ENCODE peak calls at places on chromosomes 16 and 17, in ten cellular contexts. Q is Panc1, N is mammary epithelial cell, C is IMR-90, R is aorta, X is adipocyte, M is adrenal gland, Z is SK-N-SH, B is A549, L is Caco-2. E is an unnamed sample. For H3K4me1, the result is how much of the 10 kb centered on the place peaks cover.

GRCh38 chr17:7864995-7865650 is 7.3 kb downstream of the CYB5D1 start:
- DNase-seq in Q (no peak), N (no peak), C (no peak), R (no peak), X (no peak), M (no peak), Z (no peak), B (no peak), L (no peak), E (no peak)

GRCh38 chr17:79616801-79617200 is 6.0 kb upstream of the RBFOX3 start:
- DNase-seq in Q (no peak), N (no peak), C (no peak), R (peak), X (no peak), M (no peak), Z (no peak), B (no peak), L (no peak), E (no peak)

GRCh38 chr16:87789437-87790277 is 23.9 kb upstream of the KLHDC4 start:
- DNase-seq in Q (no peak), N (peak), C (peak), R (no peak), X (peak), M (no peak), Z (no peak), B (peak), L (peak), E (peak)

GRCh38 chr17:17682737-17683675 is 1.7 kb downstream of the RAI1 start:
- DNase-seq in Q (no peak), N (peak), C (peak), R (peak), X (peak), M (peak), Z (peak), B (peak), L (peak), E (peak)

GRCh38 chr17:74734256-74734655 is 2.8 kb upstream of the RAB37 start:
- DNase-seq in Q (no peak), N (no peak), C (no peak), R (no peak), X (no peak), M (no peak), Z (no peak), B (no peak), L (no peak), E (no peak)

GRCh38 chr17:7435676-7436555 is 681 bp downstream of the TMEM102 start:
- DNase-seq in Q (no peak), N (peak), C (no peak), R (peak), X (peak), M (peak), Z (peak), B (peak), L (peak), E (no peak)

GRCh38 chr16:19186403-19186802 is 18.4 kb downstream of the SYT17 start:
- DNase-seq in Q (no peak), N (no peak), C (no peak), R (no peak), X (no peak), M (no peak), Z (no peak), B (no peak), L (no peak), E (no peak)

GRCh38 chr16:85037050-85037410 is 9.4 kb downstream of the KIAA0513 start:
- DNase-seq in Q (peak), N (peak), C (peak), R (no peak), X (peak), M (peak), Z (no peak), B (no peak), L (no peak), E (peak)

GRCh38 chr17:9767432-9767991 is 23.9 kb downstream of the DHRS7C start:
- DNase-seq in Q (no peak), N (no peak), C (no peak), R (peak), X (no peak), M (no peak), Z (no peak), B (no peak), L (no peak), E (no peak)

GRCh38 chr16:24769806-24770205 is 40.4 kb downstream of the TNRC6A start:
- DNase-seq in Q (no peak), N (no peak), C (peak), R (no peak), X (peak), M (no peak), Z (no peak), B (no peak), L (no peak), E (peak)

GRCh38 chr17:35372846-35373531 is 432 bp downstream of the SLFN11 start:
- DNase-seq in Q (no peak), N (no peak), C (no peak), R (peak), X (peak), M (no peak), Z (peak), B (peak), L (no peak), E (peak)

GRCh38 chr17:82788206-82789001 is 36.5 kb downstream of the TBCD start:
- DNase-seq in Q (no peak), N (no peak), C (no peak), R (no peak), X (no peak), M (no peak), Z (no peak), B (no peak), L (no peak), E (no peak)

GRCh38 chr16:12341423-12341822 is 364.9 kb downstream of the SNX29 start:
- DNase-seq in Q (peak), N (peak), C (peak), R (no peak), X (peak), M (no peak), Z (no peak), B (no peak), L (peak), E (peak)

GRCh38 chr17:75573994-75574393 is 13.6 kb upstream of the MYO15B start:
- DNase-seq in Q (no peak), N (no peak), C (no peak), R (no peak), X (no peak), M (no peak), Z (no peak), B (no peak), L (no peak), E (no peak)

GRCh38 chr16:962901-963814 is 7.6 kb downstream of the LMF1 start:
- DNase-seq in Q (no peak), N (no peak), C (no peak), R (peak), X (no peak), M (no peak), Z (no peak), B (no peak), L (no peak), E (no peak)

GRCh38 chr16:959232-960040 is 11.3 kb downstream of the LMF1 start:
- DNase-seq in Q (no peak), N (no peak), C (no peak), R (peak), X (no peak), M (no peak), Z (no peak), B (no peak), L (no peak), E (no peak)

GRCh38 chr16:963913-964695 is 6.7 kb downstream of the LMF1 start:
- DNase-seq in Q (no peak), N (no peak), C (no peak), R (peak), X (no peak), M (no peak), Z (no peak), B (no peak), L (no peak), E (no peak)

GRCh38 chr16:964696-965395 is 5.9 kb downstream of the LMF1 start:
- DNase-seq in Q (no peak), N (no peak), C (no peak), R (peak), X (no peak), M (no peak), Z (no peak), B (no peak), L (no peak), E (peak)

GRCh38 chr16:962366-962765 is 8.4 kb downstream of the LMF1 start:
- DNase-seq in Q (no peak), N (no peak), C (no peak), R (peak), X (no peak), M (no peak), Z (no peak), B (no peak), L (no peak), E (no peak)
- H3K4me1 ChIP-seq in Q (under half), N (under half), C (under half), R (under half), X (under half), M (under half), Z (under half), B (under half), L (under half), E (under half)

GRCh38 chr17:80742091-80742490 is 197.5 kb downstream of the RPTOR start:
- DNase-seq in Q (no peak), N (no peak), C (no peak), R (no peak), X (no peak), M (no peak), Z (no peak), B (no peak), L (no peak), E (no peak)

GRCh38 chr17:80743181-80743771 is 198.6 kb downstream of the RPTOR start:
- DNase-seq in Q (no peak), N (peak), C (no peak), R (no peak), X (no peak), M (peak), Z (no peak), B (no peak), L (no peak), E (no peak)

GRCh38 chr17:80738987-80739730 is 194.5 kb downstream of the RPTOR start:
- DNase-seq in Q (no peak), N (no peak), C (no peak), R (no peak), X (no peak), M (no peak), Z (no peak), B (no peak), L (no peak), E (no peak)

GRCh38 chr17:80746262-80746935 is 201.8 kb downstream of the RPTOR start:
- DNase-seq in Q (no peak), N (no peak), C (no peak), R (no peak), X (no peak), M (no peak), Z (no peak), B (no peak), L (no peak), E (no peak)

DNA sequence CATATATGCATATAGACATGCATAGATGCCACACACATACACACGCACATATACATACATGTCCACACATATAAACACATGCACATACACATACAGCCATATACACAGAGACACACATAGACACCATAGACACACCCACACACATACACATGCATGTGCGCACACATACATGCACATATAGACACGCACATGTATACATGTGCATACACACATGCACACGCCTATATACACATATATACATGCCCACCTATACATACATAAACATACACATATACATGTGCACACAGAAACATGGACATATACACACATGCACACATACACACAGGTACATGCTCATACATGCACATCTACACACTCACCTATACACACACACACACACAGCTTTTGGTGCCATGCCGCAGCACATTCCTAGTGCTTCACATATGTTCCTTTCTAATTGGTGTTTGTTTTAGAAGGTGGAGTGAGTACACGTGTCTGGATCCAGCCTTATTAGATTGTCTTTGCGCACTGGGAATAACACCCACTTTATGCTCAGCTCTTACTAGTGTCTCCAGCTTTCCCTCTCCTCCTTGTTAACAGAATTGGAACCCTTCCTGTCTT is 198.0 kb downstream of the RPTOR start:
- DNase-seq in Q (no peak), N (no peak), C (no peak), R (no peak), X (no peak), M (no peak), Z (no peak), B (no peak), L (no peak), E (no peak)
- H3K4me1 ChIP-seq in Q (under half), N (under half), C (under half), R (under half), X (under half), M (under half), Z (under half), B (under half), L (under half), E (under half)

DNA sequence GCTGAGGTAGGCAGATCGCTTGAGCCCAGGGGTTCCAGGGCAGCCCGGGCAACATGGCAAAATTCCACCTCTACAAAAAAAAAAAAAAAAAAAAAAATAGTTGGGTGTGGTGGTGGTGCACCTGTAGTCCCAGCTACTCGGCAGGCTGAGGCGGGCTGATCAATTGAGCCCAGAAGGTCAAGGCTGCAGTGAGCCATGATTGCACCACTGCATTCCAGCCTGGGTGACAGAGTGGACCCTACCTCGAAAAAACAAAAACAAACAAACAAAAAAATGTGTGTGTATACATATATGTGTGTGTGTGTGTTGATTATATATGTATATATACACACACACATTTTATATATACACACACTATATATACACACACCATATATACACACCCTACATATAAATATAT is 39.1 kb upstream of the TBC1D3K start:
- DNase-seq in Q (no peak), N (no peak), C (no peak), R (no peak), X (no peak), M (no peak), Z (no peak), B (no peak), L (no peak), E (no peak)
- H3K4me1 ChIP-seq in Q (under half), N (under half), C (under half), R (under half), X (under half), M (under half), Z (under half), B (under half), L (under half), E (under half)

GRCh38 chr17:67831268-67831667 is 6.0 kb downstream of the BPTF start:
- DNase-seq in Q (no peak), N (no peak), C (no peak), R (no peak), X (no peak), M (no peak), Z (no peak), B (no peak), L (no peak), E (no peak)
- H3K4me1 ChIP-seq in Q (under half), N (under half), C (under half), R (under half), X (under half), M (half or more), Z (under half), B (under half), L (under half), E (under half)

GRCh38 chr17:50920041-50920410 is 53.9 kb upstream of the TOB1 start:
- DNase-seq in Q (no peak), N (no peak), C (no peak), R (no peak), X (no peak), M (no peak), Z (no peak), B (peak), L (no peak), E (no peak)
- H3K4me1 ChIP-seq in Q (under half), N (half or more), C (under half), R (under half), X (under half), M (under half), Z (under half), B (half or more), L (under half), E (under half)

GRCh38 chr17:21278304-21279197 is 6.0 kb upstream of the MAP2K3 start:
- DNase-seq in Q (no peak), N (no peak), C (no peak), R (no peak), X (no peak), M (no peak), Z (no peak), B (no peak), L (no peak), E (no peak)
- H3K4me1 ChIP-seq in Q (under half), N (under half), C (under half), R (under half), X (under half), M (under half), Z (under half), B (under half), L (under half), E (under half)

GRCh38 chr16:86100205-86101134 is 201.5 kb downstream of the IRF8 start:
- DNase-seq in Q (no peak), N (no peak), C (peak), R (peak), X (peak), M (peak), Z (no peak), B (no peak), L (peak), E (peak)
- H3K4me1 ChIP-seq in Q (under half), N (under half), C (under half), R (under half), X (under half), M (under half), Z (under half), B (under half), L (under half), E (under half)

E was measured in fibroblast of lung.